ENCODE peak calls at places on chromosome 6, in seven cellular contexts. E is esophagus squamous epithelium, D is psoas muscle, O is esophagus muscularis mucosa, N is transverse colon, Y is body of pancreas, R is brain microvascular endothelial cell. Z is an unnamed sample. For H3K27me3, the result is how much of the 10 kb centered on the place peaks cover.

GRCh38 chr6:81451787-81452186 is 300.7 kb downstream of the TENT5A start:
- DNase-seq in E (no peak), D (no peak), O (no peak), N (no peak), Y (no peak), R (peak), Z (no peak)

GRCh38 chr6:155126727-155127439 is 131.8 kb downstream of the TIAM2 start:
- DNase-seq in E (no peak), D (peak), O (no peak), N (no peak), Y (no peak), R (peak), Z (no peak)

GRCh38 chr6:142155895-142156757 is 9.1 kb downstream of the VTA1 start:
- DNase-seq in E (no peak), D (no peak), O (no peak), N (no peak), Y (no peak), R (no peak), Z (no peak)

GRCh38 chr6:132780770-132781371 is 17.6 kb downstream of the SLC18B1 start:
- DNase-seq in E (no peak), D (no peak), O (no peak), N (no peak), Y (no peak), R (no peak), Z (no peak)

GRCh38 chr6:155314773-155315515 is 660 bp upstream of the TFB1M start:
- DNase-seq in E (no peak), D (peak), O (no peak), N (peak), Y (peak), R (peak), Z (peak)

GRCh38 chr6:158039178-158039557 is 57.5 kb downstream of the SYNJ2 start:
- DNase-seq in E (no peak), D (no peak), O (no peak), N (peak), Y (no peak), R (peak), Z (no peak)

GRCh38 chr6:70385931-70386330 is 27.4 kb upstream of the FAM135A start:
- DNase-seq in E (no peak), D (no peak), O (no peak), N (no peak), Y (no peak), R (no peak), Z (no peak)

GRCh38 chr6:112154711-112155110 is 67.3 kb downstream of the FAM229B start:
- DNase-seq in E (no peak), D (no peak), O (no peak), N (no peak), Y (no peak), R (no peak), Z (no peak)

GRCh38 chr6:152948150-152948768 is 34.6 kb downstream of the FBXO5 start:
- DNase-seq in E (no peak), D (no peak), O (no peak), N (no peak), Y (no peak), R (peak), Z (no peak)

GRCh38 chr6:548517-548916 is 108.4 kb downstream of the HUS1B start:
- DNase-seq in E (no peak), D (no peak), O (no peak), N (no peak), Y (no peak), R (no peak), Z (no peak)

GRCh38 chr6:2971420-2972218 is at the start of gene SERPINB6:
- DNase-seq in E (no peak), D (peak), O (peak), N (peak), Y (peak), R (peak), Z (peak)

GRCh38 chr6:34142046-34142445 is 3.8 kb downstream of the GRM4 start:
- DNase-seq in E (no peak), D (no peak), O (no peak), N (no peak), Y (no peak), R (no peak), Z (no peak)
- H3K27me3 ChIP-seq in E (under half), D (half or more), O (half or more), N (half or more), Y (under half), R (half or more), Z (under half)

DNA sequence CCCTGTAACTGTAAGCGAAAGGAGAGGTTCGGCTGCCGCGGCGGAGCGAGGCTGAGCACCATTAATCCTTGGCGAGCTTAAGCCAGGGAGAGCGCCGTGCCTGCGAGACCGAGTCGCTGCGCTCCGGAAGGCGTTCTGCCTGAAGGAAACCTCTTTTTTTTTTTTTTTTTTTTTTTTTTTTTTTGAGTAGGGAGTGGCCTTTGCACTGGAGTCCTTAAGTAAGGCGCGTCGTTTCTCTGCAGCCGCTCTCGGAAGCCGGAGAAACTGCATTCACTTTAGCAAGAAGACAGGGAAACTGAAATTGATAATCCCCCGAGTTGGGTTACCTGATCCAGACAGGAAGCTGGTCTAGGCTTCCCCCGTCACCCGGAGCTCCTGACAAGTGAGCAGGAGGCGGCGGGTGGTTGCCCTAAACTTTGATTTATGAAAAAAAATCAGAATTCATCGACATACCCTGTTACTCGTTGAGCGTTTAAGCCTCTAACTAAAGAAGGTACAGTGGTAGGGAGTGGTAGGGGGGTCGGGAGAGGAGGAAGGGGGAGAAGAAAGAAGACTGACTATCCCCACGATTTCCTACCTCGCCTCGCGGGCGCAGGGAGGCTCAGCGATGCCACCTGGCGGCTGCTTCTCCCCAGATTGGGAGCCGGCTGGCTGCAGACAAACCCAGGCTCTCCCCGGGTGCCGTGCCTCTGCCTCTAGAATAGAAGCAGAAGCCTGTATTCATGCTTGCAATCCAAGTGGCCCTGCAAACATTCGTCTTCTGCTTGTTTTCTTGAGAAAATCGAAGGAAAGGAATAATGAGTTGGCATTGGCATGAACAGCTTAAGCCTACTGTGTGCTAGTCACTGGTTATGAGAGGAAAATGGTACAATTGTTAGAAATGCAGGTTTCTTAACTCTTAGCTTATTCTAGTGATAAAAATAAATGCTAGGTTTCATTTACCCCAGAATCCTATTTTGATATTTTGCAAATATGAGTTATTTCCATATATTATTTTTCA is 4.4 kb upstream of the SOX4 start:
- DNase-seq in E (peak), D (peak), O (peak), N (peak), Y (peak), R (peak), Z (peak)
- TF ChIP-seq CTCF in E (peak), D (peak), O (peak), N (peak), Y (peak), R (peak), Z (peak)

GRCh38 chr6:135126034-135126433 is 55.1 kb upstream of the MYB start:
- DNase-seq in E (no peak), D (no peak), O (no peak), N (no peak), Y (no peak), R (no peak), Z (no peak)

GRCh38 chr6:135129139-135129867 is 51.8 kb upstream of the MYB start:
- DNase-seq in E (no peak), D (no peak), O (no peak), N (no peak), Y (no peak), R (no peak), Z (no peak)

DNA sequence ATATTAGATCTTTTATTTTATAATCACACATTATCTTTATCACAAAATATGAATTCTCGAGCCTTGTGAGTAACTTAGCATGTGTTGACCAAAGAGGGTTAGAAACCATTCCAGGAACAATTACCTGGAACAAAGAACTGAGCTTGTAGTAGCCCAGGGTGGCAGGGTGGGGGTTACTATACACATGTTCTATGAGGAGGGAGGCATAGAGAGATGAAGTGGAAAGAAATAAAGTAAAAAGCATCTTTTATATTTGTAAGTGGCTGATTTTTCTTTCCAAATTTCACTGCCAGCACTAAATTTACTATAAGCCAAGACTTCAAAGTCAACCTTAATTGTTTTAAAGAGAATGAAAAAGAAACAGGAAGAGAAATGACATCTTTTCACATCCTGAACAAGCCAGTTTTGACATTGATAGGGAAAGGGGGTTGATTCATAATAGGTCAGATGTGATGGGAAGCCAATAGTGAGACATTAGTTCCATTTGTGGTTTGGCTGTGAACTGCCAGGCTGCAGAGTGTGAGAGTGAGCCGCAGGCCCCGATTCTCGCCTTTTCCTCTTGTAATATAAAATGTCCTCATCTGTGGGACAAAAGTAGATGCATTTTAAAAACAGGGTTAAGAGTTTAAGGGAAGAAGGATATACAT is 52.7 kb upstream of the MYB start:
- DNase-seq in E (no peak), D (no peak), O (no peak), N (no peak), Y (no peak), R (no peak), Z (no peak)
- H3K27ac ChIP-seq in E (no peak), D (no peak), O (no peak), N (no peak), Y (no peak), R (no peak), Z (no peak)

GRCh38 chr6:27332692-27333641 is 20.9 kb upstream of the POM121L2 start:
- DNase-seq in E (no peak), D (no peak), O (no peak), N (no peak), Y (no peak), R (peak), Z (no peak)

GRCh38 chr6:27334141-27334540 is 22.1 kb upstream of the POM121L2 start:
- DNase-seq in E (no peak), D (no peak), O (no peak), N (no peak), Y (no peak), R (no peak), Z (no peak)

DNA sequence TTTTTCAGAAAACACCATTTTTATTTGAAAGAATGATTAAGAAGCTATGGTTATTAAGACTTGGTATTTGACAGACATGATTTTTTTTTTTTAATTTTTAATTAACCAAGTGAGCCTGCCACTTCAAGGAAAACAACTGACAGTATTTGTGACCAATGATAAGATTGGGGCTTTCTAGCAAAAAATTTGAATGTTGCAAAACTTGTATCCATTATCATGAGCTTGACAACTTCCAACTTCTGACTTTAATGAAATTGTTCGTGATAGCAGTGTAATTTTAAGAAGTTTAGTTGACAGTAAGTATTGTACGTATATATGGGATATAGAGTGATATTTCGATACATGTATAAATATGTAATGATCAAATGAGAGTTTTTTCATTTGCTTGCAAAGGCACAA is 21.6 kb upstream of the POM121L2 start:
- DNase-seq in E (no peak), D (no peak), O (no peak), N (no peak), Y (no peak), R (no peak), Z (no peak)
- H3K27me3 ChIP-seq in E (under half), D (under half), O (under half), N (half or more), Y (under half), R (under half), Z (under half)

GRCh38 chr6:122614303-122614702 is 4.1 kb downstream of the PKIB start:
- DNase-seq in E (no peak), D (no peak), O (no peak), N (no peak), Y (no peak), R (no peak), Z (no peak)

GRCh38 chr6:122615409-122615808 is 5.2 kb downstream of the PKIB start:
- DNase-seq in E (no peak), D (no peak), O (no peak), N (no peak), Y (no peak), R (no peak), Z (no peak)

GRCh38 chr6:122609881-122610689 is at the start of gene PKIB:
- DNase-seq in E (no peak), D (peak), O (no peak), N (peak), Y (peak), R (peak), Z (peak)

GRCh38 chr6:122612838-122613237 is 2.6 kb downstream of the PKIB start:
- DNase-seq in E (no peak), D (no peak), O (no peak), N (no peak), Y (no peak), R (no peak), Z (no peak)

DNA sequence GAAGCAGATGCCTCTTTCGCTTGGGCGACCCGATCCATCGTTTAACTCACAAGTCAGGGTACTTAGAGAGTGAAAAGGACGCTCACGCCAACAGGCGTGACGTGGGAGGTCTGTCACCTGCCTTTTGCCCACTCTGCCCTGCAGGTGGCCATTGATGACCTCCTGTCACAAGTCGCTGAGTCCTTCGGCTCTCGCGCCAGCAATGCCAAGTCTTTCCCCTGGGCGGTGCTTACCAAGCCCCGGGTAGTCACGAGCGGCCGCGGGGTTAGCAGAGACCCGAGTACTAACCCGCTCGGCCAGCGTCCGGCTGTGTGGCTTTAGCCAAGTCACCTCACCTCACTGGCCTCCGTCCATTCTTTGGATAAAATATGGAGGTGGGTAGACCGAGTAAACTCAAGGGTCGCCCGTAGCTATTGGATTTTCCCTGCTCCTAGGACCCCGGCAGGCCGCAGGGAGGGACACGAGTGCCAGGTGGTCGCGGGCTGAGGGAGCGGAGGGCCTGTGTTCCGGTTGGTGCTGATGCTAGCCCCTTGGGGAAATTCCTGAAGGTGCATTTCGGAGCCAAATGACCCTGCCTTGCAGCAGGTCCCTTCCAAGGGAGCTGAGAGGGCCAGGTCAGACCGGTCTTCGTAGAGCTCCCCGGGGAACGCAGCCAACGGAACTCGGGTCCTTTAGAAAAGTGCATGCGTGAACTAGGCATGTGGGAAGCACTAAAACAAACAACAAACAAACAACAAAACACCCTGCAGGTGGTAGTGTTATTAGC is 668 bp downstream of the PKIB start:
- DNase-seq in E (no peak), D (peak), O (no peak), N (peak), Y (peak), R (no peak), Z (peak)
- TF ChIP-seq CTCF in E (no peak), D (no peak), O (no peak), N (no peak), Y (no peak), R (peak), Z (no peak)

DNA sequence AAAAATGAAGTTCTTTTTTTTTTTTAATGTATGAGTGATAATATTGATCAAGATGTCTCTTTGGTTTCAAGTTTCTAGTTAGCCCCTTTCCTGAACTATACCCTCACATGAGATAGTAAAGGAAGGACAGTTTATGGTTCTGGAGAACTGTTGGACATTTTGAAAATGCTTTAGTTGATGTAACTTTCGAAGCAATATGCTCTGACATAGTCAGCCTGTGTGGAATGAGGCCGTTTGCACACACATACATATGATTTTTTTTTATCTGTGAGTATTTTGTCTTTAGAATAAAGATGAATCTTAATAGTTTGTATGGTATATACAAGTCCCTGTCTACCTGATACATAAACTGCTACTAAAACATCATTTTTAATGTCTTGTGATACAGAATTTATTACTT is 177.0 kb downstream of the ARID1B start:
- DNase-seq in E (no peak), D (no peak), O (no peak), N (no peak), Y (no peak), R (no peak), Z (no peak)
- H3K27ac ChIP-seq in E (no peak), D (peak), O (no peak), N (peak), Y (no peak), R (peak), Z (no peak)

GRCh38 chr6:166512567-166512966 is 73.9 kb downstream of the RAMACL start:
- DNase-seq in E (no peak), D (no peak), O (no peak), N (peak), Y (no peak), R (no peak), Z (no peak)
- H3K27me3 ChIP-seq in E (under half), D (under half), O (under half), N (under half), Y (under half), R (under half), Z (under half)